ENCODE peak calls at places on chromosome 9, in eight cellular contexts. One of them, this sample, is unnamed.

GRCh38 chr9:36818965-36819870 is 214.8 kb downstream of the PAX5 start:
- DNase-seq in ovary: peak
- DNase-seq in neural progenitor cell: peak
- DNase-seq in PC-3: no peak
- DNase-seq in left ventricle myocardium inferior: no peak
- DNase-seq in GM12864: no peak
- DNase-seq in transverse colon: no peak
- DNase-seq in mesothelial cell of epicardium: peak
- DNase-seq in this sample: no peak

GRCh38 chr9:129524848-129525345 is 96.0 kb downstream of the C9orf50 start:
- DNase-seq in ovary: no peak
- DNase-seq in neural progenitor cell: no peak
- DNase-seq in PC-3: no peak
- DNase-seq in left ventricle myocardium inferior: no peak
- DNase-seq in GM12864: no peak
- DNase-seq in transverse colon: no peak
- DNase-seq in mesothelial cell of epicardium: no peak
- DNase-seq in this sample: no peak

GRCh38 chr9:120876842-120877240 is at the start of gene PHF19:
- DNase-seq in ovary: no peak
- DNase-seq in neural progenitor cell: peak
- DNase-seq in PC-3: no peak
- DNase-seq in left ventricle myocardium inferior: peak
- DNase-seq in GM12864: no peak
- DNase-seq in transverse colon: no peak
- DNase-seq in mesothelial cell of epicardium: no peak
- DNase-seq in this sample: peak

GRCh38 chr9:111566234-111566633 is 33.2 kb downstream of the PTGR1 start:
- DNase-seq in ovary: no peak
- DNase-seq in neural progenitor cell: no peak
- DNase-seq in PC-3: no peak
- DNase-seq in left ventricle myocardium inferior: no peak
- DNase-seq in GM12864: no peak
- DNase-seq in transverse colon: no peak
- DNase-seq in mesothelial cell of epicardium: no peak
- DNase-seq in this sample: no peak

GRCh38 chr9:120868339-120868675 is 8.7 kb downstream of the PHF19 start:
- DNase-seq in ovary: no peak
- DNase-seq in neural progenitor cell: no peak
- DNase-seq in PC-3: no peak
- DNase-seq in left ventricle myocardium inferior: no peak
- DNase-seq in GM12864: no peak
- DNase-seq in transverse colon: no peak
- DNase-seq in mesothelial cell of epicardium: no peak
- DNase-seq in this sample: no peak

GRCh38 chr9:80163889-80164288 is 592.1 kb downstream of the TLE4 start:
- DNase-seq in ovary: no peak
- DNase-seq in neural progenitor cell: no peak
- DNase-seq in PC-3: no peak
- DNase-seq in left ventricle myocardium inferior: no peak
- DNase-seq in GM12864: peak
- DNase-seq in transverse colon: no peak
- DNase-seq in mesothelial cell of epicardium: no peak
- DNase-seq in this sample: no peak

GRCh38 chr9:130891699-130892502 is 4.7 kb downstream of the QRFP start:
- DNase-seq in ovary: peak
- DNase-seq in neural progenitor cell: no peak
- DNase-seq in PC-3: no peak
- DNase-seq in left ventricle myocardium inferior: no peak
- DNase-seq in GM12864: no peak
- DNase-seq in transverse colon: no peak
- DNase-seq in mesothelial cell of epicardium: no peak
- DNase-seq in this sample: no peak

GRCh38 chr9:33165263-33166151 is 1.6 kb downstream of the B4GALT1 start:
- DNase-seq in ovary: peak
- DNase-seq in neural progenitor cell: no peak
- DNase-seq in PC-3: peak
- DNase-seq in left ventricle myocardium inferior: no peak
- DNase-seq in GM12864: no peak
- DNase-seq in transverse colon: peak
- DNase-seq in mesothelial cell of epicardium: peak
- DNase-seq in this sample: no peak

GRCh38 chr9:136365775-136366223 is 2.3 kb upstream of the DNLZ start:
- DNase-seq in ovary: no peak
- DNase-seq in neural progenitor cell: no peak
- DNase-seq in PC-3: no peak
- DNase-seq in left ventricle myocardium inferior: no peak
- DNase-seq in GM12864: no peak
- DNase-seq in transverse colon: no peak
- DNase-seq in mesothelial cell of epicardium: no peak
- DNase-seq in this sample: no peak

GRCh38 chr9:124766815-124767554 is 4.1 kb downstream of the NR6A1 start:
- DNase-seq in ovary: no peak
- DNase-seq in neural progenitor cell: no peak
- DNase-seq in PC-3: no peak
- DNase-seq in left ventricle myocardium inferior: no peak
- DNase-seq in GM12864: no peak
- DNase-seq in transverse colon: no peak
- DNase-seq in mesothelial cell of epicardium: no peak
- DNase-seq in this sample: no peak

GRCh38 chr9:124765439-124765835 is 5.7 kb downstream of the NR6A1 start:
- DNase-seq in ovary: no peak
- DNase-seq in neural progenitor cell: peak
- DNase-seq in PC-3: no peak
- DNase-seq in left ventricle myocardium inferior: no peak
- DNase-seq in GM12864: no peak
- DNase-seq in transverse colon: no peak
- DNase-seq in mesothelial cell of epicardium: no peak
- DNase-seq in this sample: no peak

GRCh38 chr9:124766326-124766725 is 4.8 kb downstream of the NR6A1 start:
- DNase-seq in ovary: no peak
- DNase-seq in neural progenitor cell: no peak
- DNase-seq in PC-3: no peak
- DNase-seq in left ventricle myocardium inferior: no peak
- DNase-seq in GM12864: no peak
- DNase-seq in transverse colon: no peak
- DNase-seq in mesothelial cell of epicardium: no peak
- DNase-seq in this sample: no peak

GRCh38 chr9:124762633-124763032 is 8.5 kb downstream of the NR6A1 start:
- DNase-seq in ovary: no peak
- DNase-seq in neural progenitor cell: no peak
- DNase-seq in PC-3: no peak
- DNase-seq in left ventricle myocardium inferior: no peak
- DNase-seq in GM12864: no peak
- DNase-seq in transverse colon: no peak
- DNase-seq in mesothelial cell of epicardium: no peak
- DNase-seq in this sample: no peak

DNA sequence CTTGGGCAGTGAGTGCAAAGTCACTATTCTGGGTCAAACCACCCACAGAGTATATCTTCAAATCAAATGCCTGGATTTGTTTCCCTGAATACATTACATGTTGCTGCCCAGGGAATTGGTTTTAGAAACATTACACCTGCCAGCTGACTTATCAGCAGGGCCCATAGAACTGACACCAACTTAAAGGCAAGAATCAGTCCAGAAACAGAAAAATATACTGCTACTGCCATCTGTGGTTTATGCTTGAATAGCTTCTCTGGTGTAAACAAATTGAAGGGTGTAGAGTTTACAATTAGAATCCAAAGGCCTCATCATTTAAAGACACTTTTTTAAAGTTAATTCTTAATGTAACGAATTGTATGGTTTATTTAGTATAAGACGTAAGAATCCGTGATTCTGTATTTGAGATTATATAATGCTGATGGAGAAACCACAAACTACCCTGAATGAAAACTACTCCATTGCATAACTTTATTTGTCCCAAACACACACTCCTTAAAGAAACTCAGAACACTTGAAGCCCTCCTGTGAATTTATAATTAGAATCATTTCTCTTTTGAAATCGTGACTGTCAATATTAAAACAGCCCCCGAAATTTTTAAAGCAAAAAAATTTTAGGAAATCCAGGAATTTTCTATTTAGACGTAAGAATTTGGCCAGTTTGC is 6.2 kb downstream of the NR6A1 start:
- DNase-seq in ovary: no peak
- DNase-seq in neural progenitor cell: no peak
- DNase-seq in PC-3: peak
- DNase-seq in left ventricle myocardium inferior: no peak
- DNase-seq in GM12864: no peak
- DNase-seq in transverse colon: no peak
- DNase-seq in mesothelial cell of epicardium: no peak
- DNase-seq in this sample: no peak
- TF ChIP-seq CTCF in ovary: no peak
- TF ChIP-seq CTCF in neural progenitor cell: peak
- TF ChIP-seq CTCF in PC-3: peak
- TF ChIP-seq CTCF in left ventricle myocardium inferior: peak
- TF ChIP-seq CTCF in GM12864: peak
- TF ChIP-seq CTCF in transverse colon: peak
- TF ChIP-seq CTCF in mesothelial cell of epicardium: no peak
- TF ChIP-seq CTCF in this sample: no peak

GRCh38 chr9:91647371-91647770 is 223.7 kb upstream of the NFIL3 start:
- DNase-seq in ovary: no peak
- DNase-seq in neural progenitor cell: no peak
- DNase-seq in PC-3: no peak
- DNase-seq in left ventricle myocardium inferior: no peak
- DNase-seq in GM12864: no peak
- DNase-seq in transverse colon: no peak
- DNase-seq in mesothelial cell of epicardium: no peak
- DNase-seq in this sample: no peak
- TF ChIP-seq CTCF in ovary: no peak
- TF ChIP-seq CTCF in neural progenitor cell: no peak
- TF ChIP-seq CTCF in PC-3: no peak
- TF ChIP-seq CTCF in left ventricle myocardium inferior: no peak
- TF ChIP-seq CTCF in GM12864: peak
- TF ChIP-seq CTCF in transverse colon: no peak
- TF ChIP-seq CTCF in mesothelial cell of epicardium: no peak
- TF ChIP-seq CTCF in this sample: no peak

DNA sequence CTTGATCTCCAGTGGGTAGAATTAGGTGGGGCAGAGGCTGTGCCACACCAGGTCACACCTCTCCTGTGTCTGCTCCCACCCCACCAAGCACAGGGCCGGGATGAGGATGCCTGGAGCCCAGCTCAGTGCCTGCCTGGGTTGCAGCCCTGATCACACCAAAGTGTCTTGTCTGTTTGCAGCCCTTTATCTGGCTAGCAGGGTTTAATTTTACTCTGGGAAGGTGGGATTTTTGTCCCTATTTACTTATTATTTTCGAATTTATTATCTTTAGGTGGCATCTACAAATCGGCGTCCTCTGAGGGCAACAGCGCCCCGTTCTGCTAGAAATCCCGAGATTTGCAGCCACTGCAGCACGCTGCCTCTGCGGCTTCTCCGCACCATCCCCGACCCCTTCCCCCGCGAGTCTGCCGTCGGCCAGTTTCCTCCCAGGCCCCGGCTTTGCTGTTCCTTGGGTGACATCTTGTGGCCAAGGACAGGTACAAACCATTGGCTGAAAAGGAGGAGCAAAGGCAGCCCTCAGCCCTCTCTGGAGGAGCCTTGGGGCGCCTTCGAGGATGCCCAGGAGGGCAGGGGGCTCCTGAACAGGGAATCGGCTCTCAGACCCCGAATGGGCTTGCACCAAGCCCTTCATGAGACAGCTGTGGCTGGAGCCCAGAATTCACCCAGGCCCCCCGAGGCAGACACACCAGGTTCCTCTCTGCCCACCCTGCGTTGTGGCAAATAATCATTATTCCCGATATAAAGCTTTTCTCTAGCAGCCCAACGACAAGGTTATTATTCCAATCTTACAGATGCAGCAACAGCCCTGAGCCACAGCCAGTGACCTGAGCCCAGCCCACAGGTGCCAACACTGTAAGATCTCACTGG is 113.0 kb downstream of the GAPVD1 start:
- DNase-seq in ovary: peak
- DNase-seq in neural progenitor cell: peak
- DNase-seq in PC-3: peak
- DNase-seq in left ventricle myocardium inferior: peak
- DNase-seq in GM12864: peak
- DNase-seq in transverse colon: peak
- DNase-seq in mesothelial cell of epicardium: peak
- DNase-seq in this sample: peak
- TF ChIP-seq CTCF in ovary: peak
- TF ChIP-seq CTCF in neural progenitor cell: peak
- TF ChIP-seq CTCF in PC-3: peak
- TF ChIP-seq CTCF in left ventricle myocardium inferior: peak
- TF ChIP-seq CTCF in GM12864: peak
- TF ChIP-seq CTCF in transverse colon: peak
- TF ChIP-seq CTCF in mesothelial cell of epicardium: peak
- TF ChIP-seq CTCF in this sample: peak

GRCh38 chr9:2199999-2200796 is 185.1 kb downstream of the SMARCA2 start:
- DNase-seq in ovary: no peak
- DNase-seq in neural progenitor cell: no peak
- DNase-seq in PC-3: no peak
- DNase-seq in left ventricle myocardium inferior: no peak
- DNase-seq in GM12864: no peak
- DNase-seq in transverse colon: no peak
- DNase-seq in mesothelial cell of epicardium: no peak
- DNase-seq in this sample: no peak
- TF ChIP-seq CTCF in ovary: no peak
- TF ChIP-seq CTCF in neural progenitor cell: no peak
- TF ChIP-seq CTCF in PC-3: no peak
- TF ChIP-seq CTCF in left ventricle myocardium inferior: no peak
- TF ChIP-seq CTCF in GM12864: peak
- TF ChIP-seq CTCF in transverse colon: no peak
- TF ChIP-seq CTCF in mesothelial cell of epicardium: no peak
- TF ChIP-seq CTCF in this sample: no peak

GRCh38 chr9:2230362-2230761 is 215.2 kb downstream of the SMARCA2 start:
- DNase-seq in ovary: no peak
- DNase-seq in neural progenitor cell: no peak
- DNase-seq in PC-3: no peak
- DNase-seq in left ventricle myocardium inferior: no peak
- DNase-seq in GM12864: no peak
- DNase-seq in transverse colon: no peak
- DNase-seq in mesothelial cell of epicardium: no peak
- DNase-seq in this sample: no peak
- TF ChIP-seq CTCF in ovary: no peak
- TF ChIP-seq CTCF in neural progenitor cell: no peak
- TF ChIP-seq CTCF in PC-3: no peak
- TF ChIP-seq CTCF in left ventricle myocardium inferior: no peak
- TF ChIP-seq CTCF in GM12864: no peak
- TF ChIP-seq CTCF in transverse colon: no peak
- TF ChIP-seq CTCF in mesothelial cell of epicardium: no peak
- TF ChIP-seq CTCF in this sample: no peak

This sample was measured in psoas muscle.